ENCODE peak calls at places on chromosomes 5 and 9, in five cellular contexts. O is kidney tubule cell, B is non-pigmented ciliary epithelial cell, F is cardiac muscle cell, S is upper lobe of right lung. C is an unnamed sample.
A peak's percentile ranks its signal among the peaks of the same experiment; 100 is the strongest.

GRCh38 chr9:19116391-19116790 is 10.9 kb downstream of the PLIN2 start:
- DNase-seq in S (no peak), O (peak; percentile 66), B (no peak), F (no peak), C (no peak)

GRCh38 chr5:97046270-97046982 is 96.0 kb downstream of the LIX1 start:
- DNase-seq in F (no peak), B (no peak), O (peak; percentile 91), S (no peak), C (no peak)

GRCh38 chr9:127628644-127629467 is 16.8 kb downstream of the STXBP1 start:
- DNase-seq in F (no peak), B (no peak), O (no peak), S (peak; percentile 46), C (peak; percentile 53)

GRCh38 chr5:126339215-126339805 is 83.9 kb upstream of the GRAMD2B start:
- DNase-seq in B (no peak), S (no peak), F (peak; percentile 80), O (peak; percentile 75), C (no peak)

GRCh38 chr9:36686471-36686870 is 113.8 kb downstream of the MELK start:
- DNase-seq in B (no peak), S (no peak), F (no peak), O (no peak), C (no peak)

GRCh38 chr5:177025139-177025538 is 2.6 kb downstream of the ZNF346 start:
- DNase-seq in S (no peak), F (no peak), B (no peak), O (no peak), C (no peak)

GRCh38 chr9:93955356-93956182 is 414 bp upstream of the BARX1 start:
- DNase-seq in O (no peak), S (no peak), B (no peak), F (no peak), C (no peak)

GRCh38 chr5:139561655-139562451 is 714 bp downstream of the UBE2D2 start:
- DNase-seq in O (peak; percentile 44), B (no peak), S (peak; percentile 75), F (peak; percentile 59), C (peak; percentile 72)

GRCh38 chr5:67240846-67241245 is 44.2 kb upstream of the CD180 start:
- DNase-seq in B (no peak), F (no peak), O (no peak), S (no peak), C (no peak)

C was measured in sciatic nerve.